ENCODE peak calls at places on chromosomes 4 and X, in five cellular contexts. W is upper lobe of left lung, T is A549, P is fibroblast of lung, N is adrenal gland. U is an unnamed sample. For H3K4me1, the result is how much of the 10 kb centered on the place peaks cover.

GRCh38 chr4:663438-664428 is 10.3 kb downstream of the ATP5ME start:
- DNase-seq in P (no peak), W (peak), N (peak), T (no peak), U (no peak)

GRCh38 chrX:54423161-54423888 is 16.9 kb upstream of the TSR2 start:
- DNase-seq in W (no peak), P (no peak), N (no peak), T (no peak), U (no peak)

GRCh38 chr4:86730310-86730709 is 118.9 kb downstream of the SLC10A6 start:
- DNase-seq in W (no peak), T (no peak), P (no peak), N (no peak), U (no peak)

GRCh38 chrX:124346064-124346876 is at the start of gene SH2D1A:
- DNase-seq in T (no peak), N (no peak), P (no peak), W (peak), U (no peak)

GRCh38 chr4:175499735-175500352 is 312.2 kb downstream of the GPM6A start:
- DNase-seq in T (no peak), N (no peak), W (peak), P (no peak), U (no peak)

GRCh38 chrX:20274121-20274520 is 7.4 kb upstream of the RPS6KA3 start:
- DNase-seq in T (no peak), N (no peak), P (peak), W (no peak), U (no peak)

GRCh38 chr4:123826896-123827295 is 430.3 kb downstream of the SPRY1 start:
- DNase-seq in N (peak), W (no peak), P (peak), T (no peak), U (no peak)

GRCh38 chrX:38192007-38192625 is 28.6 kb downstream of the SRPX start:
- DNase-seq in T (peak), N (peak), W (no peak), P (peak), U (no peak)

GRCh38 chr4:37628977-37629609 is 57.1 kb downstream of the RELL1 start:
- DNase-seq in P (peak), W (no peak), T (peak), N (peak), U (no peak)

GRCh38 chrX:88135735-88136134 is 611.3 kb upstream of the CPXCR1 start:
- DNase-seq in T (no peak), W (no peak), N (no peak), P (no peak), U (no peak)

GRCh38 chrX:131279197-131279596 is 9.9 kb downstream of the IGSF1 start:
- DNase-seq in P (no peak), T (no peak), W (no peak), N (no peak), U (no peak)

GRCh38 chr4:174084542-174084941 is 198.9 kb downstream of the FBXO8 start:
- DNase-seq in P (no peak), N (no peak), W (no peak), T (no peak), U (no peak)

GRCh38 chr4:80619070-80619674 is 283.6 kb downstream of the CFAP299 start:
- DNase-seq in P (peak), W (no peak), N (no peak), T (peak), U (no peak)

GRCh38 chr4:78477276-78477675 is 74.3 kb upstream of the ANXA3 start:
- DNase-seq in W (no peak), P (peak), T (no peak), N (no peak), U (no peak)

GRCh38 chr4:6875431-6875831 is 34.2 kb upstream of the TBC1D14 start:
- DNase-seq in T (no peak), W (no peak), N (peak), P (no peak), U (no peak)

GRCh38 chr4:179415016-179415841 is 1973.0 kb upstream of the AGA start:
- DNase-seq in W (no peak), T (no peak), P (peak), N (no peak), U (no peak)

GRCh38 chr4:119014658-119015057 is 121.0 kb upstream of the MYOZ2 start:
- DNase-seq in T (no peak), N (no peak), W (no peak), P (no peak), U (no peak)

GRCh38 chr4:26576171-26576829 is 7.6 kb upstream of the TBC1D19 start:
- DNase-seq in P (peak), W (no peak), T (no peak), N (no peak), U (no peak)

GRCh38 chrX:8815460-8816065 is 14.4 kb upstream of the FAM9A start:
- DNase-seq in P (peak), W (no peak), N (no peak), T (peak), U (no peak)

GRCh38 chr4:133513891-133514290 is 364.8 kb downstream of the PCDH10 start:
- DNase-seq in N (no peak), W (no peak), P (peak), T (no peak), U (no peak)

GRCh38 chrX:129779086-129779672 is 570 bp upstream of the SASH3 start:
- DNase-seq in N (no peak), T (no peak), W (no peak), P (no peak), U (no peak)

GRCh38 chrX:130170752-130171445 is 863 bp upstream of the RAB33A start:
- DNase-seq in T (peak), N (peak), W (peak), P (peak), U (peak)

GRCh38 chrX:9788908-9789307 is 2.7 kb downstream of the SHROOM2 start:
- DNase-seq in P (no peak), N (no peak), T (peak), W (no peak), U (no peak)

GRCh38 chr4:99763635-99764101 is 53.0 kb upstream of the DAPP1 start:
- DNase-seq in N (peak), T (peak), P (peak), W (no peak), U (no peak)

GRCh38 chr4:122364700-122365404 is 14.0 kb upstream of the ADAD1 start:
- DNase-seq in T (peak), W (peak), N (no peak), P (no peak), U (no peak)

GRCh38 chr4:87912164-87913004 is 63.1 kb upstream of the SPP1 start:
- DNase-seq in T (no peak), N (no peak), W (no peak), P (no peak), U (no peak)

GRCh38 chr4:77493829-77494551 is 111.6 kb upstream of the CXCL13 start:
- DNase-seq in T (no peak), W (no peak), N (no peak), P (no peak), U (no peak)

GRCh38 chrX:85244411-85245210 is 820 bp downstream of the ZNF711 start:
- DNase-seq in P (peak), N (no peak), W (peak), T (peak), U (no peak)

GRCh38 chr4:183600189-183600685 is 58.7 kb downstream of the RWDD4 start:
- DNase-seq in W (no peak), T (peak), P (no peak), N (no peak), U (no peak)

GRCh38 chr4:189785257-189785656 is 155.4 kb upstream of the FRG1 start:
- DNase-seq in W (no peak), T (no peak), N (no peak), P (no peak), U (no peak)

GRCh38 chr4:98935633-98936032 is 6.7 kb upstream of the EIF4E start:
- DNase-seq in P (no peak), W (no peak), T (no peak), N (no peak), U (no peak)

GRCh38 chr4:182925298-182925738 is 8.1 kb upstream of the DCTD start:
- DNase-seq in P (peak), N (peak), W (peak), T (peak), U (peak)

GRCh38 chr4:156293657-156294297 is 340.1 kb upstream of the CTSO start:
- DNase-seq in P (peak), W (no peak), T (peak), N (no peak), U (no peak)

GRCh38 chr4:57132746-57133142 is 22.6 kb upstream of the IGFBP7 start:
- DNase-seq in N (no peak), P (no peak), W (no peak), T (no peak), U (no peak)

GRCh38 chr4:76601791-76602190 is 166.8 kb downstream of the SHROOM3 start:
- DNase-seq in N (no peak), W (no peak), P (peak), T (no peak), U (no peak)

GRCh38 chr4:26176621-26177121 is 144.1 kb upstream of the RBPJ start:
- DNase-seq in W (no peak), N (no peak), T (no peak), P (peak), U (no peak)

GRCh38 chrX:68204639-68205038 is 228.7 kb downstream of the OPHN1 start:
- DNase-seq in W (no peak), N (no peak), T (no peak), P (no peak), U (no peak)

GRCh38 chr4:62135565-62136156 is 935.5 kb downstream of the ADGRL3 start:
- DNase-seq in P (peak), N (no peak), T (no peak), W (no peak), U (no peak)

GRCh38 chr4:124199755-124200154 is 512.8 kb downstream of the ANKRD50 start:
- DNase-seq in N (no peak), P (peak), W (no peak), T (no peak), U (no peak)

GRCh38 chr4:94698187-94698586 is 59.6 kb upstream of the BMPR1B start:
- DNase-seq in W (no peak), T (peak), N (no peak), P (no peak), U (no peak)

GRCh38 chr4:94701606-94702300 is 56.0 kb upstream of the BMPR1B start:
- DNase-seq in N (no peak), T (no peak), P (no peak), W (no peak), U (no peak)
- TF ChIP-seq CTCF in N (no peak), T (no peak), P (no peak), W (no peak), U (no peak)

GRCh38 chr4:185263419-185263818 is 54.0 kb downstream of the SNX25 start:
- DNase-seq in N (no peak), P (no peak), W (no peak), T (no peak), U (no peak)

GRCh38 chr4:185269286-185269685 is 59.9 kb downstream of the SNX25 start:
- DNase-seq in T (no peak), P (peak), W (no peak), N (no peak), U (no peak)

GRCh38 chr4:185270037-185270436 is 60.6 kb downstream of the SNX25 start:
- DNase-seq in P (no peak), W (no peak), T (no peak), N (no peak), U (no peak)

GRCh38 chr4:185261971-185262370 is 52.6 kb downstream of the SNX25 start:
- DNase-seq in T (no peak), N (no peak), W (no peak), P (no peak), U (no peak)

DNA sequence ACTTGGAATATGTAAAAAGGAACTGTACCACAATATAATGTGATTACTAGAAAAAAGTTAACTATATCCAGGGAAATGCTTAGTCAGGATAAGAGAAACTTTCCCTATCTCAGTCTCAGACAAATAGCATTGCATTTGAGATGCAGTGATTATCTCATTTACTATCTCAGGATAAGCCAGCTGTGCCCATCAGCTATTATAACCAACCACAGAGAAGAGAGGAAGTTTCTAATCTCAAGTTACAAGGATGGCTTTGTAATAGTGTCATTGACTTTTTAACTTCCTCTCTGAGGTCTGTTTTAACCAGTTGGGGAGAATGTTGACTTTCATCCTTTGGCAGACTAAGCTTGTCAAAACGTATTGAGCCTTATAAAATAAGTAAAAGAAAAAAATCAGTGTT is 56.5 kb downstream of the SNX25 start:
- DNase-seq in N (no peak), T (no peak), P (peak), W (no peak), U (no peak)
- H3K4me1 ChIP-seq in N (under half), T (under half), P (under half), W (under half), U (under half)

DNA sequence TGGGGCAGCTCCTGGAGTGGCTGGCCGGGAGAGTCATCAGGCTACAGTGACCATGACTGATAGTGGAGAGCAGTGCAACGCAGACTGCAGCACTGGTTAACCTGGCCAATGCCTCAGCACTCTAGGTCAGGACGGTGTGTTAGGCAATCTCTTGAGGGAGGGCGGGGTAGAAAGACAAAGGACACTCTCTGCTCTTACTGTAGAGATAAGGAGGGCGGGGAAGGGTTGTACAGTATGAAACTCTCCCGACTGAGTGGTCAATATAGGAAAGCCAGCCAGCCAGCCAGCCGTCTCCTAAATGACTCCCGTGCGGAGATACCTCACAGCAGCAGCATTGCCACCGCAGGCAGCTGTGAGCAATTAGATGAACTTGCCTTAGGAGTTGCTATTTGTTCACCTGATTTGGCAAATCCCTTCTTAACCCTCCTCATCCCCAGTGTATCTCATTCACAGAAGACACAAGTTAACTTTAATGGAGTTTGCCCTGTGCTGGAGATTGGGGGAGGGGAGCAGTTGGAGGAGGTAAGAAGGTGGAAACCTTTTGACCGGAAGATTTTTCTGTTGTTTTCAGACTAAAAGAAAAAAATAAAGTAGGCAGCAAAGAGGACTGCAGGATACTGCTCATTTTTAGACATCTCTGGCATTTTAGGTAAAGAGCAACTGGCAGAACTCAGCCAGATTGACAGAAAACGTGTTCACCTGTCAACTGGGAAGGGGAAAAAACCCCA is 330.5 kb downstream of the HNRNPD start:
- DNase-seq in W (no peak), T (no peak), P (no peak), N (no peak), U (no peak)
- H3K4me3 ChIP-seq in W (no peak), T (no peak), P (no peak), N (no peak), U (peak)

DNA sequence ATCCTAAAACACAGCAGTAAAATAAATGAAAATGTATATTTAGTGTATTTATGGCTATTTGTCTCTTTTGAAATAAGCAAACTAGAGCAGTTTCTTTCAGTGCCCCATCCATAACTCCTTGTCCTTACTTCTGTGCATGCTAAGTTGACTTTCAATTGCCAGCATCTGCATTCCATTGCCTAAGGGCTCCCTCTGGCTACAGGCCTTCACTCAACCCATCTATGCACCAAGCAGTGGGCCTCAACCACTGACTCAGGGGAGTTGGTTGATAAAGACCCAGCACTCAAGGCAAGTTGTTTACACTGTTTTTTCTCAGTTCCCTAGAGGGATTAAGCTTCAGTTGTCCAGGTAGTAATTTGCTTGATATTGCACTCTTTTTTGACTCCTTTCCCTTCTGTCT is 265.7 kb downstream of the IQCM start:
- DNase-seq in N (peak), T (peak), W (no peak), P (peak), U (no peak)
- TF ChIP-seq CTCF in N (peak), T (no peak), W (no peak), P (no peak), U (no peak)

DNA sequence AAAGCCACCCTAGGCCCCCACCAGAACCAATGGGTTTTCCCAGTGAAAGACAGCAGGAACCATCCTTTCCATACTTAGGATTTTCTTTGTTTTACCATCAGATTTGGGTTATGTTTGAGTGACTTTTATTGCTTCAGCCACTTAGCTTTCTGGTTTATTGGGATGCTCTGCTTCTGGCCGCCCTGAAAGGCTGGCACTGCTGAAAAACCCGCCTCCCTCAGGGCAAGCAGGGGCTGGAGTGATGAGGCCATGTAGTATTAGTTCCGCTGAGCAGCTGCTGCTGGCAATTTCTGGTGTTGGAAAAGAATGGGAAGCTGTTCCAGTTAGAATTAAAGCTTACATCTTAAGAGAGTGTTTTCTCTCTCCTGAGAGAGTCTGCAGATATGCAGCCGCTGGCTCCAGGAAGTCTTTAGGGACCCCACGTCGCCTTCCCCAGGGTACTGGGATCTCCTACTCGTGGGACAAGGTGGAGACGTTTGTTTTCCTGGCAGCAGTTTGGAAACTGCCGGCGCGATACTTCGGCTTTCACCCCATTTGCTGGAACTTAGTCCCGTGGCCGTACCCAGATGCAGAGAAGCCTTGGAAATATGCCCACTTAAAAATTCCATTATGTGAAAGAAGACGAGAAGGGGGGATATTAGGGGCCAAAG is 72.4 kb downstream of the TMEM131L start:
- DNase-seq in T (no peak), W (no peak), N (no peak), P (no peak), U (no peak)
- H3K4me1 ChIP-seq in T (under half), W (under half), N (under half), P (under half), U (under half)